ENCODE peak calls at places on chromosomes 7 and 10, in six cellular contexts. One of them, this sample, is unnamed.

GRCh38 chr10:62640386-62640785 is 164.1 kb upstream of the ADO start:
- DNase-seq in activated CD8-positive, alpha-beta memory T cell treated with anti-CD3 and anti-CD28 coated beads for 24 hours: peak
- DNase-seq in RWPE1: no peak
- DNase-seq in caudate nucleus: no peak
- DNase-seq in CD8-positive, alpha-beta T cell: no peak
- DNase-seq in nucleus accumbens: no peak
- DNase-seq in this sample: no peak

GRCh38 chr7:117259626-117260025 is 63.2 kb downstream of the WNT2 start:
- DNase-seq in activated CD8-positive, alpha-beta memory T cell treated with anti-CD3 and anti-CD28 coated beads for 24 hours: no peak
- DNase-seq in nucleus accumbens: no peak
- DNase-seq in caudate nucleus: no peak
- DNase-seq in RWPE1: no peak
- DNase-seq in CD8-positive, alpha-beta T cell: no peak
- DNase-seq in this sample: no peak

GRCh38 chr7:7585241-7585928 is 18.7 kb downstream of the MIOS start:
- DNase-seq in nucleus accumbens: no peak
- DNase-seq in RWPE1: no peak
- DNase-seq in activated CD8-positive, alpha-beta memory T cell treated with anti-CD3 and anti-CD28 coated beads for 24 hours: no peak
- DNase-seq in caudate nucleus: no peak
- DNase-seq in CD8-positive, alpha-beta T cell: no peak
- DNase-seq in this sample: no peak

GRCh38 chr10:49844775-49845561 is 82.8 kb upstream of the OGDHL start:
- DNase-seq in caudate nucleus: no peak
- DNase-seq in CD8-positive, alpha-beta T cell: no peak
- DNase-seq in activated CD8-positive, alpha-beta memory T cell treated with anti-CD3 and anti-CD28 coated beads for 24 hours: no peak
- DNase-seq in RWPE1: peak
- DNase-seq in nucleus accumbens: no peak
- DNase-seq in this sample: no peak

GRCh38 chr7:96679886-96680285 is 29.8 kb downstream of the SEM1 start:
- DNase-seq in nucleus accumbens: no peak
- DNase-seq in activated CD8-positive, alpha-beta memory T cell treated with anti-CD3 and anti-CD28 coated beads for 24 hours: no peak
- DNase-seq in caudate nucleus: no peak
- DNase-seq in RWPE1: no peak
- DNase-seq in CD8-positive, alpha-beta T cell: no peak
- DNase-seq in this sample: no peak

GRCh38 chr7:80278737-80279136 is 144.1 kb downstream of the GNAI1 start:
- DNase-seq in caudate nucleus: no peak
- DNase-seq in CD8-positive, alpha-beta T cell: no peak
- DNase-seq in activated CD8-positive, alpha-beta memory T cell treated with anti-CD3 and anti-CD28 coated beads for 24 hours: no peak
- DNase-seq in nucleus accumbens: no peak
- DNase-seq in RWPE1: no peak
- DNase-seq in this sample: no peak

GRCh38 chr10:21166557-21167287 is 269.6 kb upstream of the NEBL start:
- DNase-seq in caudate nucleus: no peak
- DNase-seq in activated CD8-positive, alpha-beta memory T cell treated with anti-CD3 and anti-CD28 coated beads for 24 hours: no peak
- DNase-seq in CD8-positive, alpha-beta T cell: no peak
- DNase-seq in RWPE1: no peak
- DNase-seq in nucleus accumbens: no peak
- DNase-seq in this sample: no peak

GRCh38 chr10:19815478-19816419 is 483 bp upstream of the PLXDC2 start:
- DNase-seq in CD8-positive, alpha-beta T cell: no peak
- DNase-seq in RWPE1: no peak
- DNase-seq in activated CD8-positive, alpha-beta memory T cell treated with anti-CD3 and anti-CD28 coated beads for 24 hours: no peak
- DNase-seq in nucleus accumbens: peak
- DNase-seq in caudate nucleus: peak
- DNase-seq in this sample: peak

GRCh38 chr10:14532473-14533251 is 201.9 kb upstream of the FRMD4A start:
- DNase-seq in caudate nucleus: no peak
- DNase-seq in CD8-positive, alpha-beta T cell: no peak
- DNase-seq in nucleus accumbens: no peak
- DNase-seq in RWPE1: peak
- DNase-seq in activated CD8-positive, alpha-beta memory T cell treated with anti-CD3 and anti-CD28 coated beads for 24 hours: no peak
- DNase-seq in this sample: no peak

GRCh38 chr10:72274213-72274729 is 547 bp downstream of the DDIT4 start:
- DNase-seq in caudate nucleus: no peak
- DNase-seq in activated CD8-positive, alpha-beta memory T cell treated with anti-CD3 and anti-CD28 coated beads for 24 hours: no peak
- DNase-seq in nucleus accumbens: no peak
- DNase-seq in CD8-positive, alpha-beta T cell: no peak
- DNase-seq in RWPE1: no peak
- DNase-seq in this sample: no peak

GRCh38 chr10:26488344-26488743 is 50.2 kb downstream of the APBB1IP start:
- DNase-seq in RWPE1: no peak
- DNase-seq in nucleus accumbens: no peak
- DNase-seq in CD8-positive, alpha-beta T cell: no peak
- DNase-seq in activated CD8-positive, alpha-beta memory T cell treated with anti-CD3 and anti-CD28 coated beads for 24 hours: no peak
- DNase-seq in caudate nucleus: no peak
- DNase-seq in this sample: no peak

This sample was measured in HAP-1.